ENCODE peak calls at places on chromosomes 7 and 10, in five cellular contexts. B, A, K, E and C are unnamed samples.

GRCh38 chr7:96833701-96834453 is 124.2 kb upstream of the SEM1 start:
- DNase-seq in E (peak), B (no peak), K (no peak), A (no peak), C (no peak)

GRCh38 chr10:122128357-122128756 is 139.4 kb downstream of the TACC2 start:
- DNase-seq in K (no peak), A (no peak), E (no peak), B (no peak), C (no peak)

GRCh38 chr10:93757766-93758509 is at the start of gene LGI1:
- DNase-seq in E (no peak), B (no peak), K (peak), A (no peak), C (no peak)

GRCh38 chr10:9579110-9579705 is 1438.5 kb upstream of the CELF2 start:
- DNase-seq in K (no peak), A (no peak), B (no peak), E (no peak), C (no peak)

GRCh38 chr10:34323197-34323596 is 491.9 kb downstream of the PARD3 start:
- DNase-seq in A (no peak), B (no peak), K (no peak), E (no peak), C (no peak)

GRCh38 chr10:102775201-102775972 is 31.6 kb downstream of the WBP1L start:
- DNase-seq in K (no peak), E (peak), A (no peak), B (no peak), C (no peak)

GRCh38 chr10:110865804-110866482 is 5.8 kb upstream of the PDCD4 start:
- DNase-seq in K (no peak), E (no peak), A (no peak), B (no peak), C (no peak)

GRCh38 chr7:114533151-114533550 is 118.5 kb downstream of the FOXP2 start:
- DNase-seq in E (no peak), K (no peak), B (no peak), A (no peak), C (no peak)

GRCh38 chr10:13056461-13057077 is 43.4 kb upstream of the OPTN start:
- DNase-seq in K (peak), B (no peak), A (peak), E (no peak), C (no peak)

GRCh38 chr10:7872041-7872442 is 53.7 kb downstream of the TAF3 start:
- DNase-seq in E (no peak), K (peak), A (peak), B (no peak), C (peak)

GRCh38 chr7:33923440-33924229 is 18.3 kb downstream of the BMPER start:
- DNase-seq in B (no peak), E (no peak), A (no peak), K (no peak), C (no peak)

GRCh38 chr10:101139421-101139911 is 8.4 kb downstream of the TLX1 start:
- DNase-seq in A (no peak), B (no peak), E (peak), K (peak), C (no peak)

GRCh38 chr7:98174334-98175259 is 36.6 kb upstream of the BHLHA15 start:
- DNase-seq in A (no peak), B (no peak), E (no peak), K (no peak), C (no peak)

GRCh38 chr10:69439813-69440506 is 11.3 kb upstream of the TSPAN15 start:
- DNase-seq in E (peak), K (no peak), B (no peak), A (no peak), C (no peak)

GRCh38 chr10:55747244-55747643 is 613.8 kb downstream of the ZWINT start:
- DNase-seq in K (no peak), A (no peak), E (no peak), B (no peak), C (no peak)

GRCh38 chr7:74658171-74659004 is 870 bp downstream of the GTF2I start:
- DNase-seq in K (peak), E (peak), A (peak), B (no peak), C (peak)

GRCh38 chr7:68107968-68108367 is 1111.3 kb downstream of the TYW1 start:
- DNase-seq in B (no peak), K (no peak), A (no peak), E (no peak), C (no peak)

GRCh38 chr7:81161459-81162075 is 242.7 kb upstream of the SEMA3C start:
- DNase-seq in K (no peak), E (peak), A (peak), B (no peak), C (peak)

GRCh38 chr10:108591417-108591816 is 1331.9 kb downstream of the XPNPEP1 start:
- DNase-seq in E (no peak), K (no peak), B (no peak), A (no peak), C (no peak)

GRCh38 chr10:89837173-89838001 is 136.0 kb downstream of the KIF20B start:
- DNase-seq in B (no peak), A (no peak), K (peak), E (no peak), C (no peak)

GRCh38 chr7:101869026-101869900 is 51.8 kb downstream of the CUX1 start:
- DNase-seq in E (no peak), K (no peak), A (peak), B (no peak), C (no peak)

GRCh38 chr7:29075621-29076020 is 70.7 kb downstream of the CPVL start:
- DNase-seq in B (no peak), E (no peak), K (no peak), A (no peak), C (no peak)

GRCh38 chr7:153354071-153354470 is 594.5 kb downstream of the ACTR3B start:
- DNase-seq in B (no peak), A (no peak), E (no peak), K (no peak), C (no peak)

GRCh38 chr7:134302120-134302519 is 14.6 kb downstream of the SLC35B4 start:
- DNase-seq in K (no peak), E (no peak), A (no peak), B (no peak), C (no peak)

GRCh38 chr7:128004623-128005022 is 26.6 kb downstream of the LRRC4 start:
- DNase-seq in B (no peak), K (no peak), A (no peak), E (peak), C (no peak)

GRCh38 chr7:104362756-104363155 is 34.4 kb downstream of the LHFPL3 start:
- DNase-seq in A (no peak), B (no peak), K (no peak), E (no peak), C (no peak)

GRCh38 chr10:128859738-128860386 is 607.2 kb upstream of the MGMT start:
- DNase-seq in B (no peak), E (peak), K (peak), A (peak), C (peak)

GRCh38 chr7:2416659-2417058 is 13.2 kb downstream of the CHST12 start:
- DNase-seq in A (no peak), E (no peak), K (no peak), B (no peak), C (no peak)

GRCh38 chr7:2412587-2413201 is 9.3 kb downstream of the CHST12 start:
- DNase-seq in E (no peak), A (no peak), K (no peak), B (no peak), C (no peak)

GRCh38 chr7:2420216-2420933 is 17.0 kb downstream of the CHST12 start:
- DNase-seq in K (no peak), A (no peak), E (no peak), B (no peak), C (no peak)

DNA sequence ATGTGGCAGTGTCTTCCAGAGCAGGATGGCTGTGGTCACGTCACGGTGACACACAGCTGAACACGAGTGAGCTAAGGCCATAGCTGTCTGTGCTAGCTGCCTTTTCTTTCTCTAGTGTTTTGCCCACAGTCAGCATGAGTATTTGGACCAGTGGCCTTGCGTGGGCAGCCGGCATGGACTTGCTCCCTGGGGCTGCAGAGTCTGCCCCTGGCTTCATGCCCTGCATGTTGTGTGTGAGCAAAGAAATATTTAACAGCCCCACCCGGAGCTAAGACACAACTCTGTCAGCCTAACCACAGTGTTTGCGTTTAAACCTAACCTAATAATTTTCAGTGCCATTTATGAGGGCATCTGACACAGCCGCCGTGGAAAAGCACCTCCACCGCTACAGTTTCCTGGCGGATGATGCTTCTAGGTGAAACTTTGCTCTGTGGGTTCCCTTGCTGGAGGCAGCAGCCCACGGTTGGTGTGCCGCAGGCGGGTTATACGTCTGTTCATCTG is 14.6 kb downstream of the CHST12 start:
- DNase-seq in A (no peak), E (no peak), K (no peak), B (no peak), C (no peak)
- TF ChIP-seq REST in A (no peak), E (no peak), K (no peak), B (no peak), C (no peak)

DNA sequence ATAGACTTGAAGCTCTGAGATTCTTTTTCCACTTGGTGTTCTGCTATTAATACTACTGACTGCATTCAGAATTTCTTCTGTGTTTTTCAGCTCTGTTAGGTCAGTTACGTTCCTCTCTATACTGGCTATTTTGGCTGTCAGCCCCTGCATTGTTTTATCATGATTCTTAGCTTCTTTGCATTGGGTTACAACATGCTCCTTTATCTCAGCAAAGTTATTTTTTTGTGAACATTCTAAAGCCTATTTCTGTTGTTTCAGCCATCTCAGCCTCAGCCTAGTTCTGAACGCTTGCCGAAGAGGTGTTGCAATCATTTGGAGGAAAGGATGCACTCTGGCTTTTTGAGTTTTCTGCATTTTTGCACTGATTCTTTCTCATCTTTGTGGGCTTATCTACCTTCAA is 201.5 kb upstream of the GNAI1 start:
- DNase-seq in K (no peak), E (no peak), B (no peak), A (no peak), C (no peak)
- TF ChIP-seq ZBTB33 in K (no peak), E (no peak), B (no peak), A (no peak), C (no peak)

GRCh38 chr7:157404002-157404401 is 67.2 kb downstream of the DNAJB6 start:
- DNase-seq in A (no peak), B (no peak), E (no peak), K (no peak), C (no peak)
- TF ChIP-seq REST in A (no peak), B (no peak), E (no peak), K (no peak), C (no peak)

GRCh38 chr7:34973400-34973760 is 63.9 kb downstream of the DPY19L1 start:
- DNase-seq in B (no peak), E (no peak), K (no peak), A (no peak), C (no peak)
- TF ChIP-seq ZBTB33 in B (no peak), E (no peak), K (no peak), A (no peak), C (no peak)

GRCh38 chr10:27153855-27154198 is 357 bp downstream of the YME1L1 start:
- DNase-seq in K (peak), A (peak), E (peak), B (no peak), C (no peak)
- TF ChIP-seq REST in K (no peak), A (no peak), E (no peak), B (no peak), C (no peak)

DNA sequence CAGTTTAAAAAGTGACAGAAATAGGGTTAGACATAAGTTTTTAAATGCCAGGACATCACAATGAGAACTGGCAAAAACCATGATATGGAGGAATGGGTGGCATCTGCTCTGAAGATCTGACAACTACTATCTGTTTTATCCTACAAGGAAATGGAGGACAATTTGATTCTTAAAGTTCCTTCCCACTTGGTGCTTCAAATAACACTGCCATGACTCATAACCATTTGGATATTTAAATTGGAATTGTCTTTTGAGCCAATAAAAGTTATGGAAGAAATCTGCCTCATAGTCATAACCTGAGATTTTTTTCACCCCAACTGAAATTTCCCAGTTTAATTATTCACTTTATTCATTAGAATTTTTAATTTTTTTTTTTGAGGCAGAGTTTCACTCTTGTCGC is 87.3 kb upstream of the HPS1 start:
- DNase-seq in A (no peak), B (no peak), K (no peak), E (no peak), C (no peak)
- TF ChIP-seq ZBTB33 in A (no peak), B (no peak), K (no peak), E (no peak), C (no peak)

GRCh38 chr7:158525648-158526484 is 61.8 kb downstream of the PTPRN2 start:
- DNase-seq in K (no peak), A (no peak), B (no peak), E (no peak), C (no peak)
- TF ChIP-seq REST in K (no peak), A (no peak), B (no peak), E (no peak), C (no peak)